ENCODE peak calls at places on chromosomes 16 and 17, in four cellular contexts. P is heart left ventricle, Q is esophagus squamous epithelium, C is astrocyte of the spinal cord. G is an unnamed sample.
A peak's percentile ranks its signal among the peaks of the same experiment; 100 is the strongest.

GRCh38 chr17:33292981-33293867 is at the start of gene ASIC2:
- DNase-seq in P (no peak), Q (no peak), C (no peak), G (no peak)

GRCh38 chr17:46009681-46010596 is 10.9 kb downstream of the STH start:
- DNase-seq in P (no peak), Q (no peak), C (peak; percentile 30), G (peak; percentile 27)

GRCh38 chr16:10883004-10883403 is 6.0 kb downstream of the CIITA start:
- DNase-seq in P (no peak), Q (no peak), C (no peak), G (no peak)

GRCh38 chr17:55710410-55710809 is 12.3 kb downstream of the TMEM100 start:
- DNase-seq in P (no peak), Q (no peak), C (no peak), G (peak; percentile 47)

GRCh38 chr16:12801511-12802042 is 2.1 kb downstream of the CPPED1 start:
- DNase-seq in P (peak; percentile 33), Q (no peak), C (peak; percentile 88), G (peak; percentile 90)

GRCh38 chr17:79793924-79794304 is 3.0 kb downstream of the CBX8 start:
- DNase-seq in P (no peak), Q (no peak), C (peak; percentile 51), G (peak; percentile 60)

GRCh38 chr17:41797377-41797776 is 10.9 kb upstream of the JUP start:
- DNase-seq in P (no peak), Q (no peak), C (no peak), G (no peak)

GRCh38 chr17:57440522-57441269 is 184.4 kb downstream of the MSI2 start:
- DNase-seq in P (peak; percentile 76), Q (no peak), C (peak; percentile 98), G (peak; percentile 94)

GRCh38 chr16:56999409-57000270 is 10.3 kb downstream of the NLRC5 start:
- DNase-seq in P (no peak), Q (no peak), C (no peak), G (no peak)

GRCh38 chr16:66152841-66153525 is 213.5 kb upstream of the CDH5 start:
- DNase-seq in P (no peak), Q (no peak), C (peak; percentile 84), G (peak; percentile 97)
- TF ChIP-seq CTCF in P (no peak), Q (no peak), C (peak; percentile 5), G (peak; percentile 47)

GRCh38 chr16:706189-707061 is 824 bp upstream of the FBXL16 start:
- DNase-seq in P (no peak), Q (no peak), C (no peak), G (no peak)
- H3K4me3 ChIP-seq in P (no peak overlapping the region), Q (no peak overlapping the region), C (no peak overlapping the region), G (no peak overlapping the region)

DNA sequence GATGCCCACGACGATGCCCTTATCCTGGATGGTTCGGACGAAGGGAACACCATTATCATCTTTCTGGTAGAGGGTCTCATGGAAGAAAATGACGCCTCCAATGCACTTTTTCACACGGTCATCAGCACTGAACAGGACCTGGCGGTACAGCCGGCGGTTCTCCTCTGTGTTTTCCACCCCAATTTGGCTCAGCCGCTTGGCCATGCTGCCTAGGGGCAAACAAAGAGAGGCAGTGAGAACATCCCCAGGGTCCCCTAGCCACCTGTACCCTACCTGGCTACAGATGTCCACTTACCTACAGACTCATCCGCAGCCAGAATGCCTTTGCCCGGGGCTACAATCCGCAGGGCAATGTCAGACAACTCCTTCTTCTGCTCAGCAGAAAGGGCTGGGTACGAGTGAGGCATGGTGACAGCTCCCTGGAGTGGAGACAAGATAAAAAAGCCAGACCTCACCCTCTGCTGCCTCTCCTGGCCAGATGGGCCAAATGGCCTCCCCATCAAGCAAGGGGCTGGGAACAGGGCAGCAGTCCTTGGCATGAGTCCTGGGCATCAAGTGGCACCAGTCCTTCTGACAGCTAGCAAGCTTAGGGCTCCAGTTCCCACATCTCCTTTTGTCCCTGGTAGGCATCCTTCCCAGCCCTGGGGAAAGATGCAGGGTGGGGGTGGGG is 1.4 kb downstream of the ALDOC start:
- DNase-seq in P (peak; percentile 87), Q (no peak), C (no peak), G (no peak)
- TF ChIP-seq CTCF in P (no peak), Q (no peak), C (peak; percentile 2), G (peak; percentile 15)

GRCh38 chr17:50558955-50559614 is 1.4 kb upstream of the CACNA1G start:
- DNase-seq in P (no peak), Q (no peak), C (no peak), G (no peak)
- H3K4me3 ChIP-seq in P (no peak overlapping the region), Q (no peak overlapping the region), C (no peak overlapping the region), G (peak overlapping the region; percentile 17)

GRCh38 chr17:17886253-17886652 is 49.5 kb upstream of the SREBF1 start:
- DNase-seq in P (peak; percentile 61), Q (no peak), C (no peak), G (no peak)

GRCh38 chr17:17888371-17888770 is 51.6 kb upstream of the SREBF1 start:
- DNase-seq in P (no peak), Q (no peak), C (no peak), G (no peak)

GRCh38 chr17:17885029-17885351 is 48.2 kb upstream of the SREBF1 start:
- DNase-seq in P (no peak), Q (no peak), C (no peak), G (peak; percentile 26)

GRCh38 chr17:17887752-17888304 is 51.0 kb upstream of the SREBF1 start:
- DNase-seq in P (no peak), Q (no peak), C (no peak), G (no peak)

GRCh38 chr17:17886747-17887146 is 50.0 kb upstream of the SREBF1 start:
- DNase-seq in P (no peak), Q (no peak), C (no peak), G (no peak)
- TF ChIP-seq CTCF in P (no peak), Q (no peak), C (no peak), G (no peak)

GRCh38 chr17:63930951-63931575 is 1.1 kb downstream of the CD79B start:
- DNase-seq in P (peak; percentile 82), Q (no peak), C (no peak), G (no peak)

GRCh38 chr17:63934391-63935112 is 2.4 kb upstream of the CD79B start:
- DNase-seq in P (no peak), Q (no peak), C (no peak), G (no peak)

GRCh38 chr17:63932008-63932561 is at the start of gene CD79B:
- DNase-seq in P (no peak), Q (no peak), C (no peak), G (no peak)

GRCh38 chr17:63929860-63930766 is 2.0 kb downstream of the CD79B start:
- DNase-seq in P (peak; percentile 39), Q (no peak), C (no peak), G (no peak)

DNA sequence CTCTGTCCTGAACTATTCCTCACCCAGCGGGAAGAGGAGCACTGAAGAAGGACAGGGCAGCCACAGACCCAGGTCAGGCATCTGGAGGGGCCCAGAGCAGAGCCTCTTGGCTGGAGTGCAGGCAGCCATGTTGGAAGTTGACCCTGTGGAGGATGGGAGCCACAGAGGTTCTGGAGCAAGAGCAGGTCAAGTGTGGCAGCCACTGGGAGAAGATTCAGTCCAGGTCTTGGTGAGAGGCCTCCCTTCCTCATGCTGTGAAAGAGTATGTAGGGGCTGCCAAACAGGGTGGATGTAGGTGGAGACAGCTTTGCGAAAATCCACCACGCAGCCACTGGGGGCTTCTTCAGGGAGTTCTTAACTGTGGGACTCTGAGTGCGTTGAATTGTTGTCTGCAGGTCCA is 590 bp upstream of the CD79B start:
- DNase-seq in P (no peak), Q (no peak), C (no peak), G (no peak)
- H3K4me3 ChIP-seq in P (no peak overlapping the region), Q (no peak overlapping the region), C (no peak overlapping the region), G (no peak overlapping the region)

DNA sequence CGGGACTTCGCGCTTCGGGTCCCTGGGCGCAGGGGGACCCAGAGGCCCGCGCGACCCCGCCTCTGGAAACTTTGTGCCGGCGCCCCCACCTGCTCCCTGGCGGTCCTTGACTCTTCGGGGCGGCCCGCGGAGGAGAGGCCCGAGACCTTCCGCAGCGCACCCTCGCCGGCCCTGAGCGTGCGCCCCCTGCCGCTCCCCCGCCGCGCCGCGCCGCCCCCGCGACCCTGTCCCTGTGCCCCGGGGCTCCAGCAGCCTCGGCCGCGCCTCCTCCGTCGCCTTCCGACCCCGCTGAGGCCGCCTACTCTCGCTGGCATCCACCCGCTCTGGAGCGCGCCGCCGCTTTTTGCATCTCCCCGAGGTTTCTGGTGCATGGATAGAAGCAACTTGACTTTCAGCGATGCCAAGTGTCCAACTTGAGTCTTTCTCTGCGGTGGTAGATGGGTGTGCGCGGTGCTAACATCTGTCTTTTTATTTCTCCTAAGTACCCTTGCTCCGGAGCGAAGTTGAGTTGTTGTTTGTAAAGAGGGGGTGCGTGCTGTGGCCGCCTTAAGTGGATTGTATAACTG is 414 bp downstream of the DUSP14 start:
- DNase-seq in P (peak; percentile 69), Q (no peak), C (peak; percentile 51), G (peak; percentile 63)
- TF ChIP-seq CTCF in P (no peak), Q (no peak), C (no peak), G (no peak)

GRCh38 chr16:19858654-19859018 is 26.0 kb downstream of the GPRC5B start:
- DNase-seq in P (no peak), Q (no peak), C (no peak), G (no peak)
- H3K4me3 ChIP-seq in P (no peak overlapping the region), Q (no peak overlapping the region), C (no peak overlapping the region), G (no peak overlapping the region)